ENCODE peak calls at places on chromosomes 13 and 19, in ten cellular contexts. O is effector memory CD4-positive, alpha-beta T cell; K is cardiac muscle cell; D is breast epithelium; N is CD8-positive, alpha-beta memory T cell; C is ascending aorta; Y is tibial nerve; W is CD4-positive, CD25-positive, alpha-beta regulatory T cell; I is CD8-positive, alpha-beta T cell; J is heart left ventricle. B is an unnamed sample.

GRCh38 chr19:18939922-18940775 is 868 bp downstream of the HOMER3 start:
- DNase-seq in N (no peak), K (peak; percentile 47), C (no peak), Y (no peak), D (peak; percentile 56), J (peak; percentile 56), O (no peak), I (no peak), W (no peak), B (no peak)

GRCh38 chr13:80462037-80462436 is 121.1 kb upstream of the SPRY2 start:
- DNase-seq in O (no peak), J (no peak), K (no peak), N (no peak), D (no peak), C (no peak), I (no peak), Y (no peak), W (no peak), B (no peak)

GRCh38 chr19:9721861-9722260 is 46.7 kb downstream of the ZNF846 start:
- DNase-seq in O (no peak), C (no peak), K (no peak), W (no peak), Y (no peak), D (no peak), J (no peak), N (no peak), I (no peak), B (no peak)

GRCh38 chr13:110137677-110138008 is 169.3 kb downstream of the COL4A1 start:
- DNase-seq in Y (no peak), O (no peak), J (peak; percentile 76), C (no peak), D (no peak), N (no peak), K (peak; percentile 52), I (no peak), W (no peak), B (peak; percentile 54)

GRCh38 chr13:26047040-26047439 is 4.8 kb downstream of the SHISA2 start:
- DNase-seq in I (no peak), Y (no peak), W (no peak), K (no peak), C (no peak), O (no peak), J (no peak), D (no peak), N (no peak), B (no peak)

GRCh38 chr13:30382836-30383525 is 39.3 kb upstream of the UBE2L5 start:
- DNase-seq in N (no peak), I (peak; percentile 18), W (no peak), J (no peak), Y (no peak), C (no peak), D (no peak), K (no peak), O (no peak), B (no peak)

GRCh38 chr19:33377586-33378475 is 4.3 kb downstream of the CEBPG start:
- DNase-seq in O (no peak), I (no peak), C (no peak), K (no peak), W (no peak), N (no peak), J (no peak), D (no peak), Y (no peak), B (no peak)

GRCh38 chr13:33751151-33751550 is 66.8 kb upstream of the RFC3 start:
- DNase-seq in W (no peak), D (no peak), J (no peak), K (no peak), C (no peak), N (no peak), Y (no peak), I (no peak), O (no peak), B (no peak)

GRCh38 chr13:43268632-43269031 is 245.2 kb downstream of the DNAJC15 start:
- DNase-seq in D (no peak), I (no peak), J (no peak), C (no peak), O (no peak), W (no peak), N (no peak), K (peak; percentile 75), Y (no peak), B (no peak)

GRCh38 chr13:94849254-94849653 is 136.9 kb upstream of the SOX21 start:
- DNase-seq in W (no peak), J (no peak), D (no peak), N (no peak), Y (no peak), I (no peak), C (no peak), K (no peak), O (no peak), B (no peak)

GRCh38 chr19:48624067-48624594 is 4.8 kb downstream of the SPHK2 start:
- DNase-seq in O (peak; percentile 91), Y (peak; percentile 97), I (peak; percentile 96), J (peak; percentile 99), W (peak; percentile 88), C (peak; percentile 88), K (peak; percentile 99), N (peak; percentile 92), D (peak; percentile 95), B (peak; percentile 99)

GRCh38 chr13:37058801-37059135 is 720 bp downstream of the SUPT20H start:
- DNase-seq in I (peak; percentile 52), J (peak; percentile 33), W (peak; percentile 9), O (no peak), K (peak; percentile 58), N (no peak), C (no peak), D (no peak), Y (no peak), B (no peak)

GRCh38 chr19:32464279-32464678 is 58.7 kb downstream of the DPY19L3 start:
- DNase-seq in W (no peak), O (no peak), Y (no peak), D (no peak), N (no peak), I (no peak), K (no peak), J (no peak), C (no peak), B (no peak)

GRCh38 chr19:21256722-21257121 is 72.5 kb downstream of the ZNF708 start:
- DNase-seq in Y (no peak), D (no peak), W (no peak), O (no peak), C (no peak), N (no peak), I (no peak), K (peak; percentile 1), J (no peak), B (no peak)

GRCh38 chr13:64758520-64758919 is 2471.6 kb downstream of the PCDH9 start:
- DNase-seq in W (no peak), K (no peak), J (no peak), D (no peak), I (no peak), C (no peak), N (no peak), Y (no peak), O (no peak), B (no peak)

GRCh38 chr13:49935171-49936084 is 712 bp downstream of the SPRYD7 start:
- DNase-seq in Y (no peak), I (peak; percentile 19), O (peak; percentile 25), D (peak; percentile 51), C (no peak), W (peak; percentile 13), J (peak; percentile 44), K (no peak), N (peak; percentile 17), B (peak; percentile 70)

GRCh38 chr19:18254546-18255500 is 19.4 kb downstream of the IQCN start:
- DNase-seq in N (no peak), W (no peak), K (no peak), I (no peak), C (no peak), O (no peak), Y (no peak), D (no peak), J (no peak), B (no peak)

GRCh38 chr19:6457958-6458694 is 1.5 kb downstream of the SLC25A23 start:
- DNase-seq in Y (no peak), W (no peak), J (no peak), K (no peak), D (no peak), I (no peak), N (no peak), O (no peak), C (no peak), B (no peak)
- H3K27me3 ChIP-seq in Y (peaks cover 3% of the 10 kb centered on the region), W (no peaks in the 10 kb centered on the region), J (no peaks in the 10 kb centered on the region), K (peaks cover 18% of the 10 kb centered on the region), D (no peaks in the 10 kb centered on the region), I (no peaks in the 10 kb centered on the region), N (no peaks in the 10 kb centered on the region), O (no peaks in the 10 kb centered on the region), C (no peaks in the 10 kb centered on the region), B (no peaks in the 10 kb centered on the region)

GRCh38 chr19:51627491-51628138 is 2.6 kb downstream of the SIGLEC5 start:
- DNase-seq in K (no peak), I (no peak), C (no peak), D (no peak), J (no peak), N (no peak), Y (no peak), W (no peak), O (no peak), B (no peak)
- H3K27me3 ChIP-seq in K (no peaks in the 10 kb centered on the region), I (no peaks in the 10 kb centered on the region), C (no peaks in the 10 kb centered on the region), D (no peaks in the 10 kb centered on the region), J (no peaks in the 10 kb centered on the region), N (no peaks in the 10 kb centered on the region), Y (no peaks in the 10 kb centered on the region), W (no peaks in the 10 kb centered on the region), O (no peaks in the 10 kb centered on the region), B (peaks cover 11% of the 10 kb centered on the region)

GRCh38 chr13:20157387-20157786 is 3.5 kb downstream of the GJA3 start:
- DNase-seq in J (no peak), C (no peak), O (no peak), K (no peak), Y (no peak), W (no peak), N (no peak), I (no peak), D (no peak), B (no peak)
- H3K27me3 ChIP-seq in J (peaks cover 32% of the 10 kb centered on the region), C (peaks cover 33% of the 10 kb centered on the region), O (peaks cover 16% of the 10 kb centered on the region), K (peaks cover 3% of the 10 kb centered on the region), Y (peaks cover 95% of the 10 kb centered on the region), W (peaks cover 30% of the 10 kb centered on the region), N (peaks cover 17% of the 10 kb centered on the region), I (no peaks in the 10 kb centered on the region), D (no peaks in the 10 kb centered on the region), B (peaks cover 87% of the 10 kb centered on the region)

GRCh38 chr19:15093001-15093400 is 11.0 kb downstream of the OR1I1 start:
- DNase-seq in O (no peak), Y (no peak), D (no peak), J (no peak), W (no peak), K (no peak), N (no peak), I (no peak), C (no peak), B (no peak)

GRCh38 chr19:15098505-15098904 is 8.7 kb upstream of the SYDE1 start:
- DNase-seq in D (no peak), I (no peak), O (no peak), N (no peak), Y (no peak), W (no peak), C (no peak), K (no peak), J (no peak), B (no peak)

GRCh38 chr19:15099017-15099582 is 8.1 kb upstream of the SYDE1 start:
- DNase-seq in N (no peak), W (no peak), I (no peak), K (no peak), C (no peak), D (no peak), O (no peak), J (no peak), Y (no peak), B (no peak)

GRCh38 chr19:15091918-15092753 is 10.1 kb downstream of the OR1I1 start:
- DNase-seq in Y (no peak), C (no peak), K (peak; percentile 73), N (peak; percentile 62), I (peak; percentile 67), W (peak; percentile 44), D (no peak), J (no peak), O (peak; percentile 37), B (no peak)

GRCh38 chr19:15096223-15096622 is 11.0 kb upstream of the SYDE1 start:
- DNase-seq in D (no peak), J (no peak), W (no peak), Y (no peak), O (no peak), N (no peak), C (no peak), K (no peak), I (no peak), B (no peak)
- H3K27me3 ChIP-seq in D (no peaks in the 10 kb centered on the region), J (no peaks in the 10 kb centered on the region), W (no peaks in the 10 kb centered on the region), Y (no peaks in the 10 kb centered on the region), O (no peaks in the 10 kb centered on the region), N (no peaks in the 10 kb centered on the region), C (no peaks in the 10 kb centered on the region), K (no peaks in the 10 kb centered on the region), I (no peaks in the 10 kb centered on the region), B (no peaks in the 10 kb centered on the region)